ENCODE peak calls at places on chromosomes 3 and 15, in nine cellular contexts. K is fibroblast of mammary gland, S is heart left ventricle, R is choroid plexus epithelial cell, C is lung, G is AG09309, A is left lung, N is kidney, M is GM20000. I is an unnamed sample.

GRCh38 chr3:38039899-38040261 is 872 bp downstream of the DLEC1 start:
- DNase-seq in R (peak), M (peak), S (no peak), G (no peak), N (no peak), A (peak), C (peak), K (peak), I (peak)

GRCh38 chr15:77002436-77002835 is 7.5 kb downstream of the PSTPIP1 start:
- DNase-seq in R (no peak), A (no peak), K (no peak), M (no peak), S (no peak), G (no peak), N (no peak), C (no peak), I (no peak)

GRCh38 chr3:28467414-28467813 is 118.8 kb upstream of the AZI2 start:
- DNase-seq in G (no peak), A (no peak), K (peak), R (no peak), C (no peak), M (no peak), N (no peak), S (no peak), I (no peak)

GRCh38 chr3:139032326-139033002 is 11.7 kb upstream of the PRR23B start:
- DNase-seq in N (no peak), G (no peak), S (no peak), A (no peak), K (no peak), R (no peak), M (no peak), C (no peak), I (no peak)

GRCh38 chr3:62546266-62546665 is 172.9 kb upstream of the FEZF2 start:
- DNase-seq in G (no peak), K (no peak), M (no peak), C (no peak), N (no peak), R (no peak), A (no peak), S (no peak), I (no peak)

GRCh38 chr15:56608140-56608778 is 125.0 kb downstream of the ZNF280D start:
- DNase-seq in C (no peak), A (no peak), N (no peak), G (no peak), S (no peak), R (peak), M (peak), K (no peak), I (no peak)

GRCh38 chr3:112752092-112752512 is 94.6 kb downstream of the CD200R1L start:
- DNase-seq in R (no peak), K (peak), G (no peak), S (no peak), C (no peak), A (no peak), N (no peak), M (no peak), I (no peak)

GRCh38 chr15:35299059-35299735 is 214.1 kb upstream of the NANOGP8 start:
- DNase-seq in N (peak), G (no peak), S (no peak), K (no peak), R (no peak), A (peak), C (no peak), M (no peak), I (no peak)

GRCh38 chr3:1272541-1273265 is 179.9 kb downstream of the CNTN6 start:
- DNase-seq in R (no peak), S (no peak), N (no peak), A (no peak), G (no peak), C (no peak), M (no peak), K (no peak), I (no peak)

GRCh38 chr3:124512881-124513609 is 217.2 kb upstream of the UMPS start:
- DNase-seq in C (no peak), N (no peak), A (no peak), G (no peak), K (no peak), M (no peak), S (no peak), R (no peak), I (no peak)

GRCh38 chr15:100158368-100158767 is 183.4 kb downstream of the ADAMTS17 start:
- DNase-seq in N (no peak), S (no peak), G (no peak), K (no peak), A (no peak), C (no peak), M (no peak), R (no peak), I (no peak)

GRCh38 chr3:167450675-167451074 is 23.2 kb downstream of the SERPINI2 start:
- DNase-seq in C (no peak), G (no peak), M (no peak), A (no peak), R (no peak), K (no peak), N (no peak), S (no peak), I (no peak)

GRCh38 chr3:147513785-147514184 is 104.6 kb downstream of the ZIC1 start:
- DNase-seq in N (no peak), G (no peak), K (no peak), S (no peak), C (no peak), A (no peak), R (no peak), M (no peak), I (no peak)

GRCh38 chr15:70244978-70245542 is 147.3 kb upstream of the TLE3 start:
- DNase-seq in G (no peak), A (no peak), R (no peak), K (no peak), C (no peak), N (no peak), M (no peak), S (no peak), I (no peak)

GRCh38 chr15:77532067-77532710 is 100.5 kb downstream of the LINGO1 start:
- DNase-seq in M (no peak), N (no peak), S (no peak), C (no peak), G (no peak), A (no peak), K (no peak), R (no peak), I (no peak)

GRCh38 chr3:170038434-170039110 is 777 bp downstream of the GPR160 start:
- DNase-seq in A (peak), N (peak), R (no peak), K (no peak), G (no peak), C (peak), M (peak), S (no peak), I (no peak)

GRCh38 chr3:66076861-66077495 is 38.3 kb upstream of the MAGI1 start:
- DNase-seq in M (no peak), A (no peak), K (peak), C (no peak), N (no peak), G (peak), S (no peak), R (peak), I (no peak)

GRCh38 chr15:47514251-47514652 is 203.1 kb upstream of the SEMA6D start:
- DNase-seq in K (peak), M (no peak), N (no peak), G (no peak), C (no peak), A (no peak), R (peak), S (no peak), I (no peak)

GRCh38 chr3:116005404-116005803 is 382.1 kb downstream of the GAP43 start:
- DNase-seq in A (no peak), C (no peak), S (no peak), K (peak), G (peak), M (no peak), R (peak), N (no peak), I (no peak)

GRCh38 chr3:115595611-115596010 is 27.7 kb upstream of the GAP43 start:
- DNase-seq in K (no peak), R (peak), G (no peak), N (no peak), S (no peak), C (no peak), A (no peak), M (no peak), I (no peak)

GRCh38 chr3:141335531-141336042 is 32.7 kb upstream of the ZBTB38 start:
- DNase-seq in M (no peak), C (no peak), R (peak), S (no peak), G (no peak), N (no peak), K (peak), A (no peak), I (no peak)

GRCh38 chr3:13069495-13069894 is 3.7 kb downstream of the IQSEC1 start:
- DNase-seq in G (no peak), K (no peak), M (peak), R (no peak), N (no peak), A (peak), S (no peak), C (no peak), I (peak)

GRCh38 chr3:183013857-183014256 is 33.5 kb upstream of the DCUN1D1 start:
- DNase-seq in M (no peak), R (no peak), S (no peak), N (no peak), C (no peak), A (no peak), G (no peak), K (no peak), I (no peak)

GRCh38 chr3:14680716-14681115 is 5.8 kb downstream of the C3orf20 start:
- DNase-seq in S (no peak), C (no peak), G (no peak), N (no peak), R (peak), M (no peak), A (no peak), K (peak), I (no peak)

GRCh38 chr3:23804441-23805227 is 1.1 kb upstream of the UBE2E1 start:
- DNase-seq in A (no peak), R (no peak), G (no peak), C (no peak), N (no peak), K (no peak), M (no peak), S (no peak), I (no peak)

GRCh38 chr3:23796518-23796917 is 9.2 kb upstream of the UBE2E1 start:
- DNase-seq in R (no peak), A (no peak), G (no peak), C (no peak), S (no peak), K (no peak), N (no peak), M (no peak), I (no peak)

GRCh38 chr3:23805228-23805880 is 401 bp upstream of the UBE2E1 start:
- DNase-seq in K (no peak), R (no peak), N (no peak), S (no peak), A (no peak), M (no peak), G (no peak), C (no peak), I (peak)

GRCh38 chr3:23797490-23797889 is 8.3 kb upstream of the UBE2E1 start:
- DNase-seq in A (no peak), N (no peak), G (no peak), S (no peak), M (no peak), R (no peak), K (no peak), C (no peak), I (no peak)

DNA sequence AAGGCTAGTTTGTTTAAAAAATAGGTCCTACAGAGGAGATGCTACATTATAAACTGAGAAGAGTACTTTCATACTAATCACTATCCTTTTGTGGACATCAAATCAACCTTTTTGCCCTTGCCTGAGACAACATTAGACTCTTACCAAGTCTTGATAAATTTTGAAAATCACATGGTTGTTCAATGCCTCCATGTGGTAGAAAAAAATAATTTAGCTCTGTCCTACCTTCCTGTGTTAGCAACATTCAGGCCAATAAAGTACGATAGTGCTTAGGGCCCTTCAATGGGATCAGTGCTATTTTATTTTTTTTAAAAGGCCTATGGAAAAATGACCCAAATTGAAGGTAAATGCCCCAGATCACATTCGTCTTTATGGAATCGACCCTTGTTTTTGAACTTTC is 5.0 kb upstream of the UBE2E1 start:
- DNase-seq in N (no peak), M (peak), G (no peak), C (no peak), R (peak), K (peak), A (no peak), S (no peak), I (no peak)
- TF ChIP-seq CTCF in N (peak), M (no peak), G (peak), C (no peak), R (peak), K (peak), A (no peak), S (peak), I (no peak)

GRCh38 chr3:81871358-81872152 is 110.1 kb upstream of the GBE1 start:
- DNase-seq in S (no peak), M (no peak), N (no peak), K (no peak), G (no peak), A (no peak), C (no peak), R (peak), I (no peak)
- TF ChIP-seq CTCF in S (no peak), M (no peak), N (no peak), K (peak), G (no peak), A (no peak), C (no peak), R (peak), I (no peak)

GRCh38 chr3:194006102-194006501 is 129.8 kb upstream of the HES1 start:
- DNase-seq in A (no peak), S (no peak), N (no peak), M (no peak), G (no peak), R (peak), C (no peak), K (no peak), I (no peak)
- TF ChIP-seq CTCF in A (no peak), S (no peak), N (no peak), M (no peak), G (no peak), R (no peak), C (no peak), K (no peak), I (no peak)

GRCh38 chr3:120072867-120073525 is 21.3 kb downstream of the GSK3B start:
- DNase-seq in N (no peak), A (no peak), G (no peak), K (no peak), S (no peak), M (no peak), C (no peak), R (no peak), I (no peak)
- TF ChIP-seq CTCF in N (no peak), A (no peak), G (no peak), K (no peak), S (no peak), M (no peak), C (no peak), R (peak), I (no peak)

DNA sequence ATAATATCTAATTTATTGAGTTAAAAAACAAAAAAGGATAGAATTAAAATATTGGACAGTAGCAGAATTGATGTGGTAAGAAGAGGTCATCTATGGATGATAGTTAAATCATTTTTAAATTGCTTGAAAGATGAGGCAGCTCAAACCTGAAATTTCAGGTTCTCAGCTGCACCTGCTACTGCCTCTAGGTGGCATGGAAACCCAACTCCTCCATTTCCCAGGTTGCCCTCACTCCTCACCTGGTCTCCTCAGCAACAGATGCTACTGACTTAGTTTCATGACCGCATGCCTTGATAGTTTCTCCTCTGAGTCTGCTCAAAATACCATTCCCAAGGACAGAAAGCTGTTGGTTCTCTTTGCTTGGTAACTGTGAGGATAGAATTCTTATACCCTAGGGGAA is 148.1 kb downstream of the ABHD5 start:
- DNase-seq in M (no peak), G (no peak), S (no peak), R (no peak), N (no peak), K (no peak), C (no peak), A (no peak), I (no peak)
- TF ChIP-seq CTCF in M (no peak), G (peak), S (no peak), R (peak), N (peak), K (no peak), C (no peak), A (no peak), I (no peak)

DNA sequence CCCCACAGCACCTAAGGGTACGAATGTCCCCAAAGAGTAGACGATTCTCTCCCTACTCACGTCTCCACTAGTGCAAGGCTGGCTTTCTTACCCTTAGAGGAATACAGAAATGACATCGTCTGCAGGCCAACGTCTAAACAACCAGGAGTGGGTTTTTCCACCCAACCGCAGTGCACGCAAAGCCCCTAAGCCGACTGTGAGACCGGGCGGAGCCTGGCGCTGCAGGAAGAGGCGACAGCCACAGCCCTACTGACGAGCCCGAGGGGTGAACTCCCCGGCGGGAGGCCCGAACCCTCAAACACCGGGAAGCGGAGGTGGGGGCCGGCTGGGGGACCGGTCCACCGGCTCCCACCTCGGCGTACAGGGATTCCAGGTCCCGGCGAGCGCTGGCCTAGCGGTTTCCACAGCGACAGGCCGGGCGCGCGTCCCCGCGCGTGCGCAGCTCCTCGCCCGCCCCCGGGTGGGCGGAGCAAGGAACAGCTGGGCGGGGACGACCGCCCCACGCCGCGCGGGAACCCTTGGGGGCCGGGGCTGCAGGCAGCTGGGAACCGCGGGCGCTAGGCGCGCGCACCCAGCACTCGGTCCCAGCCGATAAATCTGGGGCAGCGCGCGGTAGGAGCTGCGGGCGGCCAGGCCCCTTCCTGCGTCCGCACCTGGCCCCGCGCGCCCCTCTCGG is at the start of the genes CEP19 and PIGX:
- DNase-seq in K (peak), A (peak), G (peak), R (peak), C (peak), M (peak), S (peak), N (peak), I (peak)
- TF ChIP-seq CTCF in K (no peak), A (no peak), G (no peak), R (no peak), C (no peak), M (no peak), S (no peak), N (peak), I (no peak)

GRCh38 chr15:62482715-62483429 is 317.8 kb upstream of the C2CD4B start:
- DNase-seq in C (no peak), S (no peak), R (peak), G (peak), K (no peak), M (peak), N (no peak), A (no peak), I (no peak)
- TF ChIP-seq CTCF in C (no peak), S (no peak), R (peak), G (peak), K (peak), M (peak), N (no peak), A (no peak), I (no peak)

I was measured in natural killer cell.